ENCODE peak calls at places on chromosome 12, in six cellular contexts. One of them, this sample, is unnamed.

GRCh38 chr12:18467636-18468520 is 206.6 kb downstream of the PIK3C2G start:
- DNase-seq in occipital lobe: no peak
- DNase-seq in C1 segment of cervical spinal cord: no peak
- DNase-seq in EL: peak
- DNase-seq in tibial nerve: no peak
- DNase-seq in retina: no peak
- DNase-seq in this sample: peak

GRCh38 chr12:4355843-4356327 is 23.6 kb downstream of the FGF23 start:
- DNase-seq in occipital lobe: no peak
- DNase-seq in C1 segment of cervical spinal cord: no peak
- DNase-seq in EL: peak
- DNase-seq in tibial nerve: peak
- DNase-seq in retina: peak
- DNase-seq in this sample: peak

GRCh38 chr12:94426049-94426448 is 33.6 kb downstream of the CEP83 start:
- DNase-seq in occipital lobe: no peak
- DNase-seq in C1 segment of cervical spinal cord: no peak
- DNase-seq in EL: no peak
- DNase-seq in tibial nerve: no peak
- DNase-seq in retina: no peak
- DNase-seq in this sample: no peak

GRCh38 chr12:7144414-7145120 is 14.4 kb downstream of the CLSTN3 start:
- DNase-seq in occipital lobe: no peak
- DNase-seq in C1 segment of cervical spinal cord: no peak
- DNase-seq in EL: peak
- DNase-seq in tibial nerve: no peak
- DNase-seq in retina: no peak
- DNase-seq in this sample: peak

GRCh38 chr12:123808167-123808566 is 46.1 kb downstream of the DNAH10 start:
- DNase-seq in occipital lobe: no peak
- DNase-seq in C1 segment of cervical spinal cord: no peak
- DNase-seq in EL: no peak
- DNase-seq in tibial nerve: no peak
- DNase-seq in retina: no peak
- DNase-seq in this sample: peak

GRCh38 chr12:47903927-47904646 is 707 bp downstream of the VDR start:
- DNase-seq in occipital lobe: peak
- DNase-seq in C1 segment of cervical spinal cord: no peak
- DNase-seq in EL: peak
- DNase-seq in tibial nerve: peak
- DNase-seq in retina: no peak
- DNase-seq in this sample: peak

GRCh38 chr12:38279756-38280155 is 36.8 kb upstream of the ALG10B start:
- DNase-seq in occipital lobe: no peak
- DNase-seq in C1 segment of cervical spinal cord: no peak
- DNase-seq in EL: no peak
- DNase-seq in tibial nerve: no peak
- DNase-seq in retina: no peak
- DNase-seq in this sample: no peak

GRCh38 chr12:57276935-57277563 is 26.1 kb upstream of the STAC3 start:
- DNase-seq in occipital lobe: no peak
- DNase-seq in C1 segment of cervical spinal cord: no peak
- DNase-seq in EL: peak
- DNase-seq in tibial nerve: no peak
- DNase-seq in retina: no peak
- DNase-seq in this sample: peak

GRCh38 chr12:131759176-131759575 is 48.3 kb downstream of the SFSWAP start:
- DNase-seq in occipital lobe: no peak
- DNase-seq in C1 segment of cervical spinal cord: no peak
- DNase-seq in EL: no peak
- DNase-seq in tibial nerve: no peak
- DNase-seq in retina: no peak
- DNase-seq in this sample: no peak

GRCh38 chr12:15910864-15911696 is at the start of gene DERA:
- DNase-seq in occipital lobe: peak
- DNase-seq in C1 segment of cervical spinal cord: peak
- DNase-seq in EL: peak
- DNase-seq in tibial nerve: peak
- DNase-seq in retina: peak
- DNase-seq in this sample: peak

GRCh38 chr12:42631507-42631906 is 42.0 kb upstream of the PRICKLE1 start:
- DNase-seq in occipital lobe: no peak
- DNase-seq in C1 segment of cervical spinal cord: no peak
- DNase-seq in EL: no peak
- DNase-seq in tibial nerve: no peak
- DNase-seq in retina: no peak
- DNase-seq in this sample: peak

GRCh38 chr12:117261267-117261666 is 71.0 kb upstream of the FBXO21 start:
- DNase-seq in occipital lobe: no peak
- DNase-seq in C1 segment of cervical spinal cord: no peak
- DNase-seq in EL: peak
- DNase-seq in tibial nerve: no peak
- DNase-seq in retina: no peak
- DNase-seq in this sample: no peak

GRCh38 chr12:64610092-64610659 is at the start of gene RASSF3:
- DNase-seq in occipital lobe: peak
- DNase-seq in C1 segment of cervical spinal cord: no peak
- DNase-seq in EL: peak
- DNase-seq in tibial nerve: peak
- DNase-seq in retina: no peak
- DNase-seq in this sample: peak

GRCh38 chr12:3416159-3416558 is 74.8 kb upstream of the PRMT8 start:
- DNase-seq in occipital lobe: no peak
- DNase-seq in C1 segment of cervical spinal cord: no peak
- DNase-seq in EL: no peak
- DNase-seq in tibial nerve: no peak
- DNase-seq in retina: no peak
- DNase-seq in this sample: no peak

GRCh38 chr12:50505386-50505827 is 622 bp downstream of the DIP2B start:
- DNase-seq in occipital lobe: peak
- DNase-seq in C1 segment of cervical spinal cord: peak
- DNase-seq in EL: peak
- DNase-seq in tibial nerve: peak
- DNase-seq in retina: no peak
- DNase-seq in this sample: no peak

GRCh38 chr12:4938900-4939299 is 29.2 kb downstream of the KCNA1 start:
- DNase-seq in occipital lobe: no peak
- DNase-seq in C1 segment of cervical spinal cord: no peak
- DNase-seq in EL: no peak
- DNase-seq in tibial nerve: no peak
- DNase-seq in retina: no peak
- DNase-seq in this sample: no peak

GRCh38 chr12:96698521-96698920 is 208.5 kb upstream of the NEDD1 start:
- DNase-seq in occipital lobe: no peak
- DNase-seq in C1 segment of cervical spinal cord: no peak
- DNase-seq in EL: peak
- DNase-seq in tibial nerve: no peak
- DNase-seq in retina: no peak
- DNase-seq in this sample: no peak

GRCh38 chr12:116881325-116881866 is at the start of gene HRK:
- DNase-seq in occipital lobe: no peak
- DNase-seq in C1 segment of cervical spinal cord: no peak
- DNase-seq in EL: no peak
- DNase-seq in tibial nerve: no peak
- DNase-seq in retina: peak
- DNase-seq in this sample: no peak

This sample was measured in IMR-90.